ENCODE peak calls at places on chromosomes 3 and 15, in seven cellular contexts. A is SW480, U is kidney tubule cell, E is GM13976, O is NCI-H146, D is hippocampal formation, J is M059J. R is an unnamed sample.

GRCh38 chr3:60316121-60316783 is 935.0 kb downstream of the FHIT start:
- DNase-seq in A (no peak), E (no peak), D (no peak), O (no peak), J (peak), U (no peak), R (no peak)

GRCh38 chr15:84859143-84859542 is 25.3 kb upstream of the SLC28A1 start:
- DNase-seq in U (peak), O (no peak), A (no peak), E (no peak), J (no peak), D (no peak), R (no peak)

GRCh38 chr3:149881879-149882278 is 68.9 kb downstream of the RNF13 start:
- DNase-seq in D (no peak), J (no peak), U (no peak), O (no peak), A (no peak), E (no peak), R (no peak)

GRCh38 chr3:154931484-154931883 is 148.6 kb upstream of the MME start:
- DNase-seq in J (peak), D (no peak), A (no peak), O (no peak), U (no peak), E (no peak), R (no peak)

GRCh38 chr3:16467368-16467767 is 46.1 kb downstream of the RFTN1 start:
- DNase-seq in A (no peak), D (no peak), E (peak), U (no peak), O (no peak), J (no peak), R (no peak)

GRCh38 chr15:49045691-49046112 is 544 bp downstream of the SECISBP2L start:
- DNase-seq in O (peak), A (peak), J (peak), E (peak), U (peak), D (peak), R (no peak)

GRCh38 chr3:188635258-188636038 is 481.5 kb downstream of the LPP start:
- DNase-seq in A (no peak), O (no peak), J (peak), E (no peak), D (no peak), U (no peak), R (no peak)

GRCh38 chr15:73078722-73079121 is 26.5 kb downstream of the NEO1 start:
- DNase-seq in D (no peak), E (no peak), A (peak), J (peak), O (no peak), U (peak), R (no peak)

GRCh38 chr3:197432407-197433127 is 123.2 kb downstream of the BDH1 start:
- DNase-seq in U (no peak), A (no peak), D (no peak), J (no peak), O (no peak), E (no peak), R (no peak)

GRCh38 chr15:58212909-58213526 is 74.8 kb downstream of the AQP9 start:
- DNase-seq in D (no peak), E (no peak), O (no peak), J (peak), U (peak), A (no peak), R (no peak)

GRCh38 chr3:11629716-11630115 is 14.0 kb downstream of the VGLL4 start:
- DNase-seq in A (no peak), U (no peak), O (no peak), D (no peak), J (peak), E (no peak), R (no peak)

GRCh38 chr15:74433592-74434259 is at the start of gene SEMA7A:
- DNase-seq in E (peak), D (peak), U (peak), O (peak), J (peak), A (peak), R (peak)

GRCh38 chr3:58857423-58857822 is 190.8 kb upstream of the FAM3D start:
- DNase-seq in U (no peak), J (no peak), O (no peak), E (no peak), D (no peak), A (no peak), R (no peak)

GRCh38 chr3:15223684-15224575 is 17.9 kb downstream of the CAPN7 start:
- DNase-seq in U (peak), J (peak), O (no peak), D (peak), E (no peak), A (no peak), R (no peak)

GRCh38 chr15:83559310-83559966 is 94.5 kb upstream of the ADAMTSL3 start:
- DNase-seq in O (peak), J (peak), E (peak), D (peak), A (peak), U (peak), R (no peak)

GRCh38 chr15:90035095-90035834 is 34.1 kb downstream of the ZNF710 start:
- DNase-seq in O (peak), D (no peak), J (peak), U (peak), E (no peak), A (peak), R (peak)

GRCh38 chr15:101654191-101654590 is 2.0 kb upstream of the TM2D3 start:
- DNase-seq in D (no peak), U (no peak), E (no peak), O (no peak), A (no peak), J (no peak), R (no peak)

GRCh38 chr3:141093971-141094401 is 42.8 kb downstream of the SPSB4 start:
- DNase-seq in E (no peak), U (peak), D (no peak), O (peak), J (peak), A (no peak), R (no peak)

GRCh38 chr3:49674491-49674983 is 386 bp downstream of the APEH start:
- DNase-seq in O (no peak), E (no peak), J (no peak), D (no peak), U (no peak), A (no peak), R (no peak)

GRCh38 chr3:99674086-99674789 is 35.8 kb downstream of the COL8A1 start:
- DNase-seq in E (no peak), U (peak), A (no peak), D (no peak), J (peak), O (no peak), R (no peak)

GRCh38 chr15:79872358-79873017 is 24.3 kb downstream of the MTHFS start:
- DNase-seq in U (peak), J (peak), E (no peak), O (no peak), A (no peak), D (no peak), R (no peak)

GRCh38 chr3:28328188-28329151 is 20.1 kb upstream of the ZCWPW2 start:
- DNase-seq in E (no peak), O (no peak), U (peak), J (peak), A (peak), D (peak), R (no peak)

GRCh38 chr3:46705751-46706572 is 4.8 kb downstream of the TMIE start:
- DNase-seq in O (peak), J (peak), A (peak), E (no peak), D (no peak), U (peak), R (no peak)

GRCh38 chr15:87764461-87765236 is 491.9 kb downstream of the NTRK3 start:
- DNase-seq in J (peak), E (no peak), U (peak), A (no peak), D (no peak), O (no peak), R (no peak)

GRCh38 chr15:101296418-101297405 is 1.7 kb upstream of the SNRPA1 start:
- DNase-seq in O (no peak), E (no peak), D (no peak), J (no peak), U (no peak), A (peak), R (no peak)

GRCh38 chr15:62391565-62392262 is 226.6 kb upstream of the C2CD4B start:
- DNase-seq in E (peak), O (peak), J (peak), D (peak), U (peak), A (peak), R (peak)

GRCh38 chr15:29070471-29071192 is 184.9 kb downstream of the APBA2 start:
- DNase-seq in A (no peak), D (peak), E (no peak), J (no peak), U (no peak), O (no peak), R (no peak)

GRCh38 chr3:65938676-65939075 is 100.0 kb downstream of the MAGI1 start:
- DNase-seq in O (peak), J (no peak), D (no peak), U (no peak), E (no peak), A (no peak), R (no peak)